ENCODE peak calls at places on chromosomes 3 and 15, in four cellular contexts. One of them, this sample, is unnamed.

GRCh38 chr15:31609243-31609642 is 282.6 kb downstream of the KLF13 start:
- DNase-seq in H7: no peak
- DNase-seq in mammary epithelial cell: no peak
- DNase-seq in Karpas-422: no peak
- DNase-seq in this sample: no peak

GRCh38 chr3:151169700-151170224 is 33.3 kb downstream of the GPR171 start:
- DNase-seq in Karpas-422: no peak
- DNase-seq in mammary epithelial cell: peak; percentile 41
- DNase-seq in H7: no peak
- DNase-seq in this sample: peak; percentile 33

GRCh38 chr15:45821390-45821789 is 186.6 kb downstream of the SQOR start:
- DNase-seq in mammary epithelial cell: no peak
- DNase-seq in Karpas-422: no peak
- DNase-seq in H7: no peak
- DNase-seq in this sample: no peak

GRCh38 chr15:69857246-69857645 is 240.5 kb downstream of the TLE3 start:
- DNase-seq in Karpas-422: peak; percentile 58
- DNase-seq in mammary epithelial cell: no peak
- DNase-seq in H7: no peak
- DNase-seq in this sample: no peak

GRCh38 chr3:15512173-15512572 is 9.3 kb downstream of the COLQ start:
- DNase-seq in Karpas-422: no peak
- DNase-seq in H7: no peak
- DNase-seq in mammary epithelial cell: no peak
- DNase-seq in this sample: peak; percentile 22

GRCh38 chr3:101720851-101721649 is 3.4 kb upstream of the CEP97 start:
- DNase-seq in Karpas-422: peak; percentile 34
- DNase-seq in H7: no peak
- DNase-seq in mammary epithelial cell: peak; percentile 71
- DNase-seq in this sample: peak; percentile 11

GRCh38 chr3:193787496-193787870 is 194.5 kb downstream of the OPA1 start:
- DNase-seq in Karpas-422: no peak
- DNase-seq in mammary epithelial cell: no peak
- DNase-seq in H7: no peak
- DNase-seq in this sample: no peak

GRCh38 chr3:69085543-69086132 is 901 bp downstream of the ARL6IP5 start:
- DNase-seq in mammary epithelial cell: peak; percentile 30
- DNase-seq in H7: no peak
- DNase-seq in Karpas-422: peak; percentile 47
- DNase-seq in this sample: no peak

GRCh38 chr3:18424213-18424861 is 802 bp downstream of the SATB1 start:
- DNase-seq in mammary epithelial cell: no peak
- DNase-seq in Karpas-422: peak; percentile 42
- DNase-seq in H7: peak; percentile 44
- DNase-seq in this sample: no peak

GRCh38 chr3:149460123-149460522 is 14.4 kb upstream of the TM4SF4 start:
- DNase-seq in Karpas-422: no peak
- DNase-seq in mammary epithelial cell: no peak
- DNase-seq in H7: no peak
- DNase-seq in this sample: peak; percentile 42

GRCh38 chr3:184584001-184584891 is 22.7 kb downstream of the EPHB3 start:
- DNase-seq in mammary epithelial cell: no peak
- DNase-seq in Karpas-422: no peak
- DNase-seq in H7: peak; percentile 81
- DNase-seq in this sample: no peak

GRCh38 chr3:104629038-104629437 is 737.7 kb upstream of the ALCAM start:
- DNase-seq in Karpas-422: no peak
- DNase-seq in mammary epithelial cell: peak; percentile 61
- DNase-seq in H7: no peak
- DNase-seq in this sample: peak; percentile 86

GRCh38 chr3:117348881-117349280 is 639.3 kb downstream of the TUSC7 start:
- DNase-seq in mammary epithelial cell: no peak
- DNase-seq in Karpas-422: no peak
- DNase-seq in H7: no peak
- DNase-seq in this sample: no peak

GRCh38 chr15:61383421-61383820 is 154.3 kb upstream of the RORA start:
- DNase-seq in H7: no peak
- DNase-seq in mammary epithelial cell: peak; percentile 42
- DNase-seq in Karpas-422: no peak
- DNase-seq in this sample: peak; percentile 8

GRCh38 chr3:57757642-57758297 is 1.7 kb downstream of the SLMAP start:
- DNase-seq in mammary epithelial cell: peak; percentile 46
- DNase-seq in H7: peak; percentile 44
- DNase-seq in Karpas-422: no peak
- DNase-seq in this sample: peak; percentile 25

GRCh38 chr15:92934706-92935105 is 34.6 kb downstream of the CHD2 start:
- DNase-seq in Karpas-422: no peak
- DNase-seq in mammary epithelial cell: no peak
- DNase-seq in H7: no peak
- DNase-seq in this sample: no peak

GRCh38 chr3:11060500-11061251 is 68.1 kb downstream of the SLC6A1 start:
- DNase-seq in mammary epithelial cell: peak; percentile 56
- DNase-seq in Karpas-422: peak; percentile 74
- DNase-seq in H7: peak; percentile 92
- DNase-seq in this sample: peak; percentile 20

GRCh38 chr15:60362318-60363023 is 35.3 kb downstream of the ANXA2 start:
- DNase-seq in mammary epithelial cell: peak; percentile 77
- DNase-seq in Karpas-422: no peak
- DNase-seq in H7: no peak
- DNase-seq in this sample: peak; percentile 81

GRCh38 chr3:47193871-47194859 is 30.3 kb upstream of the SETD2 start:
- DNase-seq in H7: no peak
- DNase-seq in mammary epithelial cell: peak; percentile 1
- DNase-seq in Karpas-422: no peak
- DNase-seq in this sample: peak; percentile 2

GRCh38 chr3:113271594-113272368 is 60.4 kb downstream of the BOC start:
- DNase-seq in Karpas-422: peak; percentile 45
- DNase-seq in mammary epithelial cell: no peak
- DNase-seq in H7: no peak
- DNase-seq in this sample: no peak

GRCh38 chr15:70111203-70112017 is 13.7 kb upstream of the TLE3 start:
- DNase-seq in mammary epithelial cell: peak; percentile 67
- DNase-seq in H7: peak; percentile 92
- DNase-seq in Karpas-422: peak; percentile 50
- DNase-seq in this sample: peak; percentile 87

GRCh38 chr3:141894524-141895176 is 18.2 kb downstream of the ATP1B3 start:
- DNase-seq in Karpas-422: no peak
- DNase-seq in mammary epithelial cell: peak; percentile 81
- DNase-seq in H7: no peak
- DNase-seq in this sample: peak; percentile 70

GRCh38 chr15:69410290-69410874 is 3.8 kb upstream of the KIF23 start:
- DNase-seq in Karpas-422: peak; percentile 49
- DNase-seq in mammary epithelial cell: peak; percentile 74
- DNase-seq in H7: peak; percentile 59
- DNase-seq in this sample: no peak

GRCh38 chr15:89998141-89998661 is 2.9 kb upstream of the ZNF710 start:
- DNase-seq in H7: peak; percentile 7
- DNase-seq in mammary epithelial cell: peak; percentile 81
- DNase-seq in Karpas-422: no peak
- DNase-seq in this sample: peak; percentile 51

GRCh38 chr3:111531446-111531845 is 10.6 kb upstream of the CD96 start:
- DNase-seq in H7: no peak
- DNase-seq in Karpas-422: no peak
- DNase-seq in mammary epithelial cell: no peak
- DNase-seq in this sample: peak; percentile 62

GRCh38 chr3:192866804-192867203 is 50.9 kb downstream of the MB21D2 start:
- DNase-seq in mammary epithelial cell: no peak
- DNase-seq in H7: no peak
- DNase-seq in Karpas-422: no peak
- DNase-seq in this sample: no peak

GRCh38 chr3:41267975-41268640 is 68.8 kb downstream of the CTNNB1 start:
- DNase-seq in H7: no peak
- DNase-seq in Karpas-422: no peak
- DNase-seq in mammary epithelial cell: peak; percentile 95
- DNase-seq in this sample: peak; percentile 94

GRCh38 chr3:159502986-159503385 is 485.6 kb upstream of the IL12A start:
- DNase-seq in Karpas-422: no peak
- DNase-seq in H7: no peak
- DNase-seq in mammary epithelial cell: no peak
- DNase-seq in this sample: no peak

GRCh38 chr15:65795663-65796201 is 3.6 kb upstream of the DENND4A start:
- DNase-seq in H7: no peak
- DNase-seq in Karpas-422: no peak
- DNase-seq in mammary epithelial cell: no peak
- DNase-seq in this sample: no peak

GRCh38 chr3:48418651-48419050 is 11.2 kb downstream of the PLXNB1 start:
- DNase-seq in mammary epithelial cell: no peak
- DNase-seq in H7: no peak
- DNase-seq in Karpas-422: no peak
- DNase-seq in this sample: no peak

GRCh38 chr3:48419597-48419996 is 10.3 kb downstream of the PLXNB1 start:
- DNase-seq in H7: no peak
- DNase-seq in mammary epithelial cell: no peak
- DNase-seq in Karpas-422: no peak
- DNase-seq in this sample: no peak

GRCh38 chr3:48422272-48422671 is 7.6 kb downstream of the PLXNB1 start:
- DNase-seq in Karpas-422: no peak
- DNase-seq in H7: no peak
- DNase-seq in mammary epithelial cell: no peak
- DNase-seq in this sample: no peak

GRCh38 chr3:48419149-48419548 is 10.7 kb downstream of the PLXNB1 start:
- DNase-seq in Karpas-422: no peak
- DNase-seq in H7: no peak
- DNase-seq in mammary epithelial cell: no peak
- DNase-seq in this sample: no peak

DNA sequence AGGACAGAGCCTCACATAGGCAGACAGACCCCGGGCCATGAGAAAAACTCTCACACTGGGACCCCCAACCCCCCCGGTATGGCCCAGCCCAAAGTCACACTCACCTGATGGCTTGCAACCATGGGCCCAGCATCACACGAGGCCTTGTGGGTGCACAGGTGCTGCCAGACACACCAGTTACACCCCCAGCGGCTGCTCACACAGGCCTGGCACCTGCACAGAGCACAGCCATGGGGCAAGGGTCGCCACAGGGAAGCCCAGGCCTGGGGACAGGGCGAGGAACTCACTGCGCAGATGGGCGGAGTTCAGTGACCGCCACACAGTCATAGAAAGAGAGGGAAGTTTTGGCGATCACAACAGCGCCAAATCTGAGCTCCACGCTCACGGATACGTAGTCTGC is 9.3 kb downstream of the PLXNB1 start:
- DNase-seq in Karpas-422: no peak
- DNase-seq in mammary epithelial cell: no peak
- DNase-seq in H7: no peak
- DNase-seq in this sample: no peak
- H3K36me3 ChIP-seq in Karpas-422: no peaks in the 10 kb centered on the region
- H3K36me3 ChIP-seq in mammary epithelial cell: peaks cover 19% of the 10 kb centered on the region
- H3K36me3 ChIP-seq in H7: peaks cover 21% of the 10 kb centered on the region
- H3K36me3 ChIP-seq in this sample: no peaks in the 10 kb centered on the region

GRCh38 chr15:67232591-67232990 is 21.9 kb downstream of the AAGAB start:
- DNase-seq in mammary epithelial cell: peak; percentile 11
- DNase-seq in Karpas-422: no peak
- DNase-seq in H7: no peak
- DNase-seq in this sample: no peak
- H3K36me3 ChIP-seq in mammary epithelial cell: peaks cover 22% of the 10 kb centered on the region
- H3K36me3 ChIP-seq in Karpas-422: peaks cover 4% of the 10 kb centered on the region
- H3K36me3 ChIP-seq in H7: peaks cover 3% of the 10 kb centered on the region
- H3K36me3 ChIP-seq in this sample: peaks cover 25% of the 10 kb centered on the region

DNA sequence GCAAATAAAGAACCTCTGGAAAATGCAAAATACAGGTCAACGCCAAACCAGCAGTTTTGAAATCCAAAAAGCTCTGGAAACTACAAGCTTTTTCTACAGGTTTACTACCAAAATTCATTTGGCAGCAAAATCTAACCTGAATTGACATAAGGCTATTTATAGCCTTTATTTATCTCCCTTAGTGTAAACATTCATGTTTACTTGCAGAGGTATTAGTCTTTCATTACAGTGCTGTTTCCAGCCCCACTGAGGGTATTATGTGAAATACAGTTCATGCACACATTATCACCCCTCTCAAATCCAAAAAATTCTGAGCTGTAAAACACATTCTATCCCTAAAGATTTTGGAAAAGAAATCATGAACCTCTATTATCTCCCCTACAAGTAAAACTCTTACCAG is 7.2 kb downstream of the SKIC8 start:
- DNase-seq in Karpas-422: no peak
- DNase-seq in H7: no peak
- DNase-seq in mammary epithelial cell: no peak
- DNase-seq in this sample: no peak
- H3K36me3 ChIP-seq in Karpas-422: peaks cover 21% of the 10 kb centered on the region
- H3K36me3 ChIP-seq in H7: peaks cover 6% of the 10 kb centered on the region
- H3K36me3 ChIP-seq in mammary epithelial cell: peaks cover 11% of the 10 kb centered on the region
- H3K36me3 ChIP-seq in this sample: peaks cover 38% of the 10 kb centered on the region

GRCh38 chr3:138066383-138066782 is 49.0 kb downstream of the DZIP1L start:
- DNase-seq in Karpas-422: no peak
- DNase-seq in H7: no peak
- DNase-seq in mammary epithelial cell: no peak
- DNase-seq in this sample: no peak

GRCh38 chr3:138068579-138069174 is 46.7 kb downstream of the DZIP1L start:
- DNase-seq in H7: peak; percentile 87
- DNase-seq in Karpas-422: peak; percentile 88
- DNase-seq in mammary epithelial cell: peak; percentile 53
- DNase-seq in this sample: peak; percentile 41

GRCh38 chr3:138065939-138066338 is 49.5 kb downstream of the DZIP1L start:
- DNase-seq in H7: no peak
- DNase-seq in Karpas-422: no peak
- DNase-seq in mammary epithelial cell: no peak
- DNase-seq in this sample: no peak

GRCh38 chr3:138068046-138068445 is 47.4 kb downstream of the DZIP1L start:
- DNase-seq in H7: peak; percentile 23
- DNase-seq in mammary epithelial cell: no peak
- DNase-seq in Karpas-422: no peak
- DNase-seq in this sample: no peak

GRCh38 chr3:138066972-138067371 is 48.4 kb downstream of the DZIP1L start:
- DNase-seq in H7: no peak
- DNase-seq in Karpas-422: no peak
- DNase-seq in mammary epithelial cell: no peak
- DNase-seq in this sample: no peak
- H3K36me3 ChIP-seq in H7: peaks cover 5% of the 10 kb centered on the region
- H3K36me3 ChIP-seq in Karpas-422: no peaks in the 10 kb centered on the region
- H3K36me3 ChIP-seq in mammary epithelial cell: peaks cover 11% of the 10 kb centered on the region
- H3K36me3 ChIP-seq in this sample: peaks cover 45% of the 10 kb centered on the region

This sample was measured in astrocyte.